ENCODE peak calls at places on chromosomes 4 and X, in seven cellular contexts. One of them, this sample, is unnamed.

GRCh38 chr4:123777297-123777859 is 380.8 kb downstream of the SPRY1 start:
- DNase-seq in type B pancreatic cell: no peak
- DNase-seq in PC-9: no peak
- DNase-seq in esophagus squamous epithelium: no peak
- DNase-seq in chondrocyte: no peak
- DNase-seq in breast epithelium: no peak
- DNase-seq in foreskin fibroblast: peak
- DNase-seq in this sample: no peak

GRCh38 chrX:11108253-11108941 is 2.7 kb upstream of the HCCS start:
- DNase-seq in type B pancreatic cell: no peak
- DNase-seq in PC-9: no peak
- DNase-seq in esophagus squamous epithelium: no peak
- DNase-seq in chondrocyte: no peak
- DNase-seq in breast epithelium: no peak
- DNase-seq in foreskin fibroblast: no peak
- DNase-seq in this sample: no peak

GRCh38 chrX:72003811-72004750 is 93.4 kb downstream of the NHSL2 start:
- DNase-seq in type B pancreatic cell: peak
- DNase-seq in PC-9: no peak
- DNase-seq in esophagus squamous epithelium: no peak
- DNase-seq in chondrocyte: no peak
- DNase-seq in breast epithelium: no peak
- DNase-seq in foreskin fibroblast: peak
- DNase-seq in this sample: no peak

GRCh38 chrX:120647127-120647526 is 17.3 kb upstream of the C1GALT1C1 start:
- DNase-seq in type B pancreatic cell: no peak
- DNase-seq in PC-9: no peak
- DNase-seq in esophagus squamous epithelium: no peak
- DNase-seq in chondrocyte: no peak
- DNase-seq in breast epithelium: no peak
- DNase-seq in foreskin fibroblast: no peak
- DNase-seq in this sample: no peak

GRCh38 chr4:84691170-84691691 is 108.3 kb downstream of the CDS1 start:
- DNase-seq in type B pancreatic cell: no peak
- DNase-seq in PC-9: peak
- DNase-seq in esophagus squamous epithelium: no peak
- DNase-seq in chondrocyte: no peak
- DNase-seq in breast epithelium: no peak
- DNase-seq in foreskin fibroblast: peak
- DNase-seq in this sample: no peak

GRCh38 chr4:123476089-123476488 is 79.5 kb downstream of the SPRY1 start:
- DNase-seq in type B pancreatic cell: no peak
- DNase-seq in PC-9: no peak
- DNase-seq in esophagus squamous epithelium: no peak
- DNase-seq in chondrocyte: no peak
- DNase-seq in breast epithelium: no peak
- DNase-seq in foreskin fibroblast: no peak
- DNase-seq in this sample: no peak

GRCh38 chrX:24294619-24295018 is 19.2 kb downstream of the SUPT20HL2 start:
- DNase-seq in type B pancreatic cell: no peak
- DNase-seq in PC-9: no peak
- DNase-seq in esophagus squamous epithelium: no peak
- DNase-seq in chondrocyte: no peak
- DNase-seq in breast epithelium: no peak
- DNase-seq in foreskin fibroblast: peak
- DNase-seq in this sample: no peak

GRCh38 chrX:23505531-23506303 is 161.6 kb upstream of the PRDX4 start:
- DNase-seq in type B pancreatic cell: no peak
- DNase-seq in PC-9: no peak
- DNase-seq in esophagus squamous epithelium: no peak
- DNase-seq in chondrocyte: no peak
- DNase-seq in breast epithelium: no peak
- DNase-seq in foreskin fibroblast: no peak
- DNase-seq in this sample: no peak

GRCh38 chr4:82696117-82696516 is 102.5 kb downstream of the SCD5 start:
- DNase-seq in type B pancreatic cell: no peak
- DNase-seq in PC-9: no peak
- DNase-seq in esophagus squamous epithelium: no peak
- DNase-seq in chondrocyte: no peak
- DNase-seq in breast epithelium: no peak
- DNase-seq in foreskin fibroblast: no peak
- DNase-seq in this sample: no peak

GRCh38 chrX:128518508-128518907 is 466.3 kb upstream of the ACTRT1 start:
- DNase-seq in type B pancreatic cell: no peak
- DNase-seq in PC-9: no peak
- DNase-seq in esophagus squamous epithelium: no peak
- DNase-seq in chondrocyte: no peak
- DNase-seq in breast epithelium: no peak
- DNase-seq in foreskin fibroblast: no peak
- DNase-seq in this sample: no peak
- TF ChIP-seq CTCF in type B pancreatic cell: peak
- TF ChIP-seq CTCF in PC-9: peak
- TF ChIP-seq CTCF in esophagus squamous epithelium: peak
- TF ChIP-seq CTCF in chondrocyte: peak
- TF ChIP-seq CTCF in breast epithelium: no peak
- TF ChIP-seq CTCF in foreskin fibroblast: no peak
- TF ChIP-seq CTCF in this sample: no peak

DNA sequence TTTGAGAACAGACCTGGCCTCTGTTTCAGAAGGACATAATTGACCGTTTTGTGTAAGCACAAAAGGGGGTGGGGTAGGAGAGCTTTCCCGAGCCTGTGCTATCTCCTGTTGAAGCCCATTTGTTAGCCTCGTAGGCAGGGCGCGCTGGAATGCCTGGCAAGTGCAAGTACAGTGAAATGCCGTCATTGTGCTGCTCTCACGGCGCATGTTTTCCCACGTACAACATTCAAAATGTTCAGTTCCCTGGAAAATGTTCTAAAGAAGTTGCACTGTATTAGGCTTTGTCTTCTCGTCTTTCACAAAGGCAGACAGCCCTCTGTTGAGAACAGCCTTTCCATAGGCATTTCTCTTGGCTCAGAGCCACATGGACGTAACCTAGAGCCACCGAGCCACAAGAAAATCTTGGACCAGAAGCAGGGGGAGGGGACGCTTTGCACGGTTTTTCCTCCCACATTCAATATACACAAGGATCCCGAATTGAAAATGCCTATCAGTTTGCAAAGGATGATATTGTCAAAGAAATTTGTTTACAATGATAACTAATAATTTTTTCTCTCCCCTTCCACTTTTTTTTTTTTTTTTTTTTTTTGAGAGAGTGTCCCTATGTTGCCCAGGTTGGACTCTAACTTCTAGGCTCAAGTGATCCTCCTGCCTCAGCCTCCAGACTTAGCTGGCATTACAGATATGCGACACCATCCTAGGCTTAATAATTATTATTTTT is 54.6 kb upstream of the RAPGEF2 start:
- DNase-seq in type B pancreatic cell: no peak
- DNase-seq in PC-9: no peak
- DNase-seq in esophagus squamous epithelium: no peak
- DNase-seq in chondrocyte: no peak
- DNase-seq in breast epithelium: peak
- DNase-seq in foreskin fibroblast: peak
- DNase-seq in this sample: peak
- TF ChIP-seq CTCF in type B pancreatic cell: no peak
- TF ChIP-seq CTCF in PC-9: no peak
- TF ChIP-seq CTCF in esophagus squamous epithelium: no peak
- TF ChIP-seq CTCF in chondrocyte: no peak
- TF ChIP-seq CTCF in breast epithelium: no peak
- TF ChIP-seq CTCF in foreskin fibroblast: no peak
- TF ChIP-seq CTCF in this sample: no peak

GRCh38 chr4:38723726-38724506 is 58.9 kb downstream of the TLR10 start:
- DNase-seq in type B pancreatic cell: no peak
- DNase-seq in PC-9: peak
- DNase-seq in esophagus squamous epithelium: no peak
- DNase-seq in chondrocyte: no peak
- DNase-seq in breast epithelium: no peak
- DNase-seq in foreskin fibroblast: peak
- DNase-seq in this sample: no peak

GRCh38 chr4:38730493-38730829 is 52.3 kb downstream of the TLR10 start:
- DNase-seq in type B pancreatic cell: no peak
- DNase-seq in PC-9: no peak
- DNase-seq in esophagus squamous epithelium: no peak
- DNase-seq in chondrocyte: no peak
- DNase-seq in breast epithelium: no peak
- DNase-seq in foreskin fibroblast: no peak
- DNase-seq in this sample: no peak

GRCh38 chr4:38724507-38724808 is 58.3 kb downstream of the TLR10 start:
- DNase-seq in type B pancreatic cell: no peak
- DNase-seq in PC-9: no peak
- DNase-seq in esophagus squamous epithelium: no peak
- DNase-seq in chondrocyte: no peak
- DNase-seq in breast epithelium: no peak
- DNase-seq in foreskin fibroblast: no peak
- DNase-seq in this sample: no peak

GRCh38 chr4:38730830-38731646 is 51.8 kb downstream of the TLR10 start:
- DNase-seq in type B pancreatic cell: peak
- DNase-seq in PC-9: peak
- DNase-seq in esophagus squamous epithelium: peak
- DNase-seq in chondrocyte: no peak
- DNase-seq in breast epithelium: peak
- DNase-seq in foreskin fibroblast: peak
- DNase-seq in this sample: peak

DNA sequence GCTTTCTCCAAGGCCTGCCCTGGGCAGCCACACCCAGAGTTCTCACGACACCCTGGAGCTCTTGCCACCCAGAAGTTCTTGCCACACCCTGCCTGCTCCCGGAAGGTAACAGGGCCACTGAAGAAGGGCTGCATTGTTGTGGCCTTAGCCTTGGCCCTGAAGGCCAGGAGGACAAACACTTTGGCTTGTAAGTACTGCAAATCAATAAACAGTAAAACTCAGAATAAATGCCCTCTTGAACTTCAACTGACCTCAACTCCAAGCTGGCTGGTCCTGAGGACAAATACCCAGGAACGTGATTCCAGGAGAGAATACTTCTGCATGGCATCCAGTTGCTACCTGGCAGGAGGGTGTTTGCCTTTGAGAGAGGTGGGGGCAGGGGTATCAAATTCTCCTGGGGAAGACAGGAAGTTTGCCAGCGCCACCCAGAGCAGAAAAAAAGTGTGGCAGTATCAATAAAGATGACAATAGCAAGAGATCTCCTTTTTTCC is 54.1 kb downstream of the TLR10 start:
- DNase-seq in type B pancreatic cell: no peak
- DNase-seq in PC-9: peak
- DNase-seq in esophagus squamous epithelium: no peak
- DNase-seq in chondrocyte: no peak
- DNase-seq in breast epithelium: no peak
- DNase-seq in foreskin fibroblast: no peak
- DNase-seq in this sample: no peak
- TF ChIP-seq CTCF in type B pancreatic cell: no peak
- TF ChIP-seq CTCF in PC-9: peak
- TF ChIP-seq CTCF in esophagus squamous epithelium: no peak
- TF ChIP-seq CTCF in chondrocyte: peak
- TF ChIP-seq CTCF in breast epithelium: no peak
- TF ChIP-seq CTCF in foreskin fibroblast: no peak
- TF ChIP-seq CTCF in this sample: no peak

GRCh38 chrX:130085551-130085986 is 24.7 kb downstream of the ELF4 start:
- DNase-seq in type B pancreatic cell: no peak
- DNase-seq in PC-9: no peak
- DNase-seq in esophagus squamous epithelium: no peak
- DNase-seq in chondrocyte: no peak
- DNase-seq in breast epithelium: no peak
- DNase-seq in foreskin fibroblast: peak
- DNase-seq in this sample: no peak
- TF ChIP-seq CTCF in type B pancreatic cell: no peak
- TF ChIP-seq CTCF in PC-9: no peak
- TF ChIP-seq CTCF in esophagus squamous epithelium: no peak
- TF ChIP-seq CTCF in chondrocyte: no peak
- TF ChIP-seq CTCF in breast epithelium: no peak
- TF ChIP-seq CTCF in foreskin fibroblast: no peak
- TF ChIP-seq CTCF in this sample: no peak

GRCh38 chr4:116702949-116703348 is 382.4 kb downstream of the TRAM1L1 start:
- DNase-seq in type B pancreatic cell: no peak
- DNase-seq in PC-9: no peak
- DNase-seq in esophagus squamous epithelium: no peak
- DNase-seq in chondrocyte: no peak
- DNase-seq in breast epithelium: no peak
- DNase-seq in foreskin fibroblast: no peak
- DNase-seq in this sample: no peak
- TF ChIP-seq CTCF in type B pancreatic cell: peak
- TF ChIP-seq CTCF in PC-9: no peak
- TF ChIP-seq CTCF in esophagus squamous epithelium: no peak
- TF ChIP-seq CTCF in chondrocyte: peak
- TF ChIP-seq CTCF in breast epithelium: no peak
- TF ChIP-seq CTCF in foreskin fibroblast: no peak
- TF ChIP-seq CTCF in this sample: no peak

GRCh38 chr4:112633477-112634235 is 3.1 kb downstream of the ZGRF1 start:
- DNase-seq in type B pancreatic cell: no peak
- DNase-seq in PC-9: no peak
- DNase-seq in esophagus squamous epithelium: no peak
- DNase-seq in chondrocyte: no peak
- DNase-seq in breast epithelium: no peak
- DNase-seq in foreskin fibroblast: peak
- DNase-seq in this sample: no peak

GRCh38 chr4:112636688-112637551 is at the start of the genes LARP7 and ZGRF1:
- DNase-seq in type B pancreatic cell: peak
- DNase-seq in PC-9: peak
- DNase-seq in esophagus squamous epithelium: peak
- DNase-seq in chondrocyte: peak
- DNase-seq in breast epithelium: peak
- DNase-seq in foreskin fibroblast: peak
- DNase-seq in this sample: peak

DNA sequence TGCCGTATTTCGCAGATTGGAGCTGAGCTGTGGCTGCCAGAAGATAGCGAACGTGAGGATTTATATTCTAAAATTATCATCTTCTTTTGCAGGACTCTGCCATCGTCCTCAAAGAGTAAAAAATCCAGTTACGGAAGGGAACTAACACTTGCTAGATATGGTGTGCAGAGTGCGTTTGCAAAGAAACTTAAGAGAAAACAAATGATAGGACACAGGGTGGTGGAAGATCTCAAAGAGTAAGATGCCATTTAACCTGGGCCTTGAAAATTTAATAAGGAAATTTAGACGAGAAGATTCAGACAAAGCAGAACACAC is 566 bp downstream of the LARP7 start:
- DNase-seq in type B pancreatic cell: no peak
- DNase-seq in PC-9: no peak
- DNase-seq in esophagus squamous epithelium: no peak
- DNase-seq in chondrocyte: no peak
- DNase-seq in breast epithelium: no peak
- DNase-seq in foreskin fibroblast: no peak
- DNase-seq in this sample: no peak
- TF ChIP-seq CTCF in type B pancreatic cell: no peak
- TF ChIP-seq CTCF in PC-9: no peak
- TF ChIP-seq CTCF in esophagus squamous epithelium: no peak
- TF ChIP-seq CTCF in chondrocyte: peak
- TF ChIP-seq CTCF in breast epithelium: no peak
- TF ChIP-seq CTCF in foreskin fibroblast: no peak
- TF ChIP-seq CTCF in this sample: no peak